ENCODE peak calls at places on chromosomes 12 and 14, in four cellular contexts. One of them, this sample, is unnamed.

GRCh38 chr14:95480887-95481226 is 35.6 kb downstream of the SYNE3 start:
- DNase-seq in EL: no peak
- DNase-seq in RWPE1: no peak
- DNase-seq in stimulated activated CD4-positive, alpha-beta T cell treated with anti-CD3 and anti-CD28 coated beads, Interleukin-12 subunit alpha, Interleukin-12 subunit beta, amount 100 ng/mL, for 4 hours: no peak
- DNase-seq in this sample: no peak

GRCh38 chr12:93990832-93991748 is 157.3 kb upstream of the PLXNC1 start:
- DNase-seq in EL: peak
- DNase-seq in RWPE1: no peak
- DNase-seq in stimulated activated CD4-positive, alpha-beta T cell treated with anti-CD3 and anti-CD28 coated beads, Interleukin-12 subunit alpha, Interleukin-12 subunit beta, amount 100 ng/mL, for 4 hours: no peak
- DNase-seq in this sample: peak

GRCh38 chr14:21987937-21988336 is 314.3 kb upstream of the OR4E1 start:
- DNase-seq in EL: peak
- DNase-seq in RWPE1: peak
- DNase-seq in stimulated activated CD4-positive, alpha-beta T cell treated with anti-CD3 and anti-CD28 coated beads, Interleukin-12 subunit alpha, Interleukin-12 subunit beta, amount 100 ng/mL, for 4 hours: no peak
- DNase-seq in this sample: no peak

GRCh38 chr12:16036073-16036472 is 124.9 kb downstream of the DERA start:
- DNase-seq in EL: no peak
- DNase-seq in RWPE1: no peak
- DNase-seq in stimulated activated CD4-positive, alpha-beta T cell treated with anti-CD3 and anti-CD28 coated beads, Interleukin-12 subunit alpha, Interleukin-12 subunit beta, amount 100 ng/mL, for 4 hours: no peak
- DNase-seq in this sample: no peak

GRCh38 chr12:131747771-131748170 is 36.9 kb downstream of the SFSWAP start:
- DNase-seq in EL: no peak
- DNase-seq in RWPE1: no peak
- DNase-seq in stimulated activated CD4-positive, alpha-beta T cell treated with anti-CD3 and anti-CD28 coated beads, Interleukin-12 subunit alpha, Interleukin-12 subunit beta, amount 100 ng/mL, for 4 hours: no peak
- DNase-seq in this sample: no peak

GRCh38 chr14:72479471-72479931 is 414.4 kb downstream of the DPF3 start:
- DNase-seq in EL: no peak
- DNase-seq in RWPE1: no peak
- DNase-seq in stimulated activated CD4-positive, alpha-beta T cell treated with anti-CD3 and anti-CD28 coated beads, Interleukin-12 subunit alpha, Interleukin-12 subunit beta, amount 100 ng/mL, for 4 hours: no peak
- DNase-seq in this sample: no peak

GRCh38 chr12:52049286-52049685 is 2.0 kb upstream of the NR4A1 start:
- DNase-seq in EL: no peak
- DNase-seq in RWPE1: no peak
- DNase-seq in stimulated activated CD4-positive, alpha-beta T cell treated with anti-CD3 and anti-CD28 coated beads, Interleukin-12 subunit alpha, Interleukin-12 subunit beta, amount 100 ng/mL, for 4 hours: no peak
- DNase-seq in this sample: no peak

GRCh38 chr14:69543341-69544249 is 31.1 kb downstream of the CCDC177 start:
- DNase-seq in EL: peak
- DNase-seq in RWPE1: peak
- DNase-seq in stimulated activated CD4-positive, alpha-beta T cell treated with anti-CD3 and anti-CD28 coated beads, Interleukin-12 subunit alpha, Interleukin-12 subunit beta, amount 100 ng/mL, for 4 hours: no peak
- DNase-seq in this sample: no peak

GRCh38 chr14:100303179-100303578 is 3.1 kb downstream of the SLC25A29 start:
- DNase-seq in EL: peak
- DNase-seq in RWPE1: no peak
- DNase-seq in stimulated activated CD4-positive, alpha-beta T cell treated with anti-CD3 and anti-CD28 coated beads, Interleukin-12 subunit alpha, Interleukin-12 subunit beta, amount 100 ng/mL, for 4 hours: no peak
- DNase-seq in this sample: no peak

GRCh38 chr12:2295941-2296461 is 243.2 kb downstream of the CACNA1C start:
- DNase-seq in EL: peak
- DNase-seq in RWPE1: no peak
- DNase-seq in stimulated activated CD4-positive, alpha-beta T cell treated with anti-CD3 and anti-CD28 coated beads, Interleukin-12 subunit alpha, Interleukin-12 subunit beta, amount 100 ng/mL, for 4 hours: no peak
- DNase-seq in this sample: no peak

GRCh38 chr14:38737657-38738056 is 365.4 kb downstream of the SEC23A start:
- DNase-seq in EL: no peak
- DNase-seq in RWPE1: no peak
- DNase-seq in stimulated activated CD4-positive, alpha-beta T cell treated with anti-CD3 and anti-CD28 coated beads, Interleukin-12 subunit alpha, Interleukin-12 subunit beta, amount 100 ng/mL, for 4 hours: no peak
- DNase-seq in this sample: no peak

GRCh38 chr14:77006127-77006526 is 22.4 kb downstream of the IRF2BPL start:
- DNase-seq in EL: no peak
- DNase-seq in RWPE1: no peak
- DNase-seq in stimulated activated CD4-positive, alpha-beta T cell treated with anti-CD3 and anti-CD28 coated beads, Interleukin-12 subunit alpha, Interleukin-12 subunit beta, amount 100 ng/mL, for 4 hours: no peak
- DNase-seq in this sample: no peak

GRCh38 chr12:54161481-54162437 is 27.0 kb downstream of the SMUG1 start:
- DNase-seq in EL: no peak
- DNase-seq in RWPE1: no peak
- DNase-seq in stimulated activated CD4-positive, alpha-beta T cell treated with anti-CD3 and anti-CD28 coated beads, Interleukin-12 subunit alpha, Interleukin-12 subunit beta, amount 100 ng/mL, for 4 hours: no peak
- DNase-seq in this sample: no peak

GRCh38 chr12:8946733-8947132 is 2.7 kb downstream of the M6PR start:
- DNase-seq in EL: no peak
- DNase-seq in RWPE1: no peak
- DNase-seq in stimulated activated CD4-positive, alpha-beta T cell treated with anti-CD3 and anti-CD28 coated beads, Interleukin-12 subunit alpha, Interleukin-12 subunit beta, amount 100 ng/mL, for 4 hours: no peak
- DNase-seq in this sample: no peak

GRCh38 chr14:55254581-55254980 is 16.6 kb upstream of the FBXO34 start:
- DNase-seq in EL: no peak
- DNase-seq in RWPE1: no peak
- DNase-seq in stimulated activated CD4-positive, alpha-beta T cell treated with anti-CD3 and anti-CD28 coated beads, Interleukin-12 subunit alpha, Interleukin-12 subunit beta, amount 100 ng/mL, for 4 hours: no peak
- DNase-seq in this sample: no peak

GRCh38 chr14:62206456-62206855 is 444.2 kb downstream of the SNAPC1 start:
- DNase-seq in EL: peak
- DNase-seq in RWPE1: no peak
- DNase-seq in stimulated activated CD4-positive, alpha-beta T cell treated with anti-CD3 and anti-CD28 coated beads, Interleukin-12 subunit alpha, Interleukin-12 subunit beta, amount 100 ng/mL, for 4 hours: no peak
- DNase-seq in this sample: no peak

GRCh38 chr14:86799244-86799647 is 1193.7 kb downstream of the GALC start:
- DNase-seq in EL: peak
- DNase-seq in RWPE1: peak
- DNase-seq in stimulated activated CD4-positive, alpha-beta T cell treated with anti-CD3 and anti-CD28 coated beads, Interleukin-12 subunit alpha, Interleukin-12 subunit beta, amount 100 ng/mL, for 4 hours: no peak
- DNase-seq in this sample: no peak

GRCh38 chr12:4939418-4940023 is 29.8 kb downstream of the KCNA1 start:
- DNase-seq in EL: no peak
- DNase-seq in RWPE1: no peak
- DNase-seq in stimulated activated CD4-positive, alpha-beta T cell treated with anti-CD3 and anti-CD28 coated beads, Interleukin-12 subunit alpha, Interleukin-12 subunit beta, amount 100 ng/mL, for 4 hours: no peak
- DNase-seq in this sample: peak

GRCh38 chr12:79560165-79560889 is 130.4 kb downstream of the PAWR start:
- DNase-seq in EL: no peak
- DNase-seq in RWPE1: no peak
- DNase-seq in stimulated activated CD4-positive, alpha-beta T cell treated with anti-CD3 and anti-CD28 coated beads, Interleukin-12 subunit alpha, Interleukin-12 subunit beta, amount 100 ng/mL, for 4 hours: no peak
- DNase-seq in this sample: no peak

GRCh38 chr12:3352230-3352629 is 138.8 kb upstream of the PRMT8 start:
- DNase-seq in EL: no peak
- DNase-seq in RWPE1: no peak
- DNase-seq in stimulated activated CD4-positive, alpha-beta T cell treated with anti-CD3 and anti-CD28 coated beads, Interleukin-12 subunit alpha, Interleukin-12 subunit beta, amount 100 ng/mL, for 4 hours: no peak
- DNase-seq in this sample: no peak

GRCh38 chr12:49962861-49963765 is 1.4 kb downstream of the AQP5 start:
- DNase-seq in EL: peak
- DNase-seq in RWPE1: peak
- DNase-seq in stimulated activated CD4-positive, alpha-beta T cell treated with anti-CD3 and anti-CD28 coated beads, Interleukin-12 subunit alpha, Interleukin-12 subunit beta, amount 100 ng/mL, for 4 hours: no peak
- DNase-seq in this sample: no peak

GRCh38 chr12:50613463-50613862 is 108.7 kb downstream of the DIP2B start:
- DNase-seq in EL: peak
- DNase-seq in RWPE1: no peak
- DNase-seq in stimulated activated CD4-positive, alpha-beta T cell treated with anti-CD3 and anti-CD28 coated beads, Interleukin-12 subunit alpha, Interleukin-12 subunit beta, amount 100 ng/mL, for 4 hours: no peak
- DNase-seq in this sample: no peak

GRCh38 chr12:103758310-103759089 is 82.5 kb downstream of the NT5DC3 start:
- DNase-seq in EL: no peak
- DNase-seq in RWPE1: no peak
- DNase-seq in stimulated activated CD4-positive, alpha-beta T cell treated with anti-CD3 and anti-CD28 coated beads, Interleukin-12 subunit alpha, Interleukin-12 subunit beta, amount 100 ng/mL, for 4 hours: no peak
- DNase-seq in this sample: no peak

GRCh38 chr14:99430491-99430890 is 50.2 kb downstream of the SETD3 start:
- DNase-seq in EL: no peak
- DNase-seq in RWPE1: peak
- DNase-seq in stimulated activated CD4-positive, alpha-beta T cell treated with anti-CD3 and anti-CD28 coated beads, Interleukin-12 subunit alpha, Interleukin-12 subunit beta, amount 100 ng/mL, for 4 hours: no peak
- DNase-seq in this sample: no peak

GRCh38 chr12:117526756-117527479 is 165.5 kb upstream of the NOS1 start:
- DNase-seq in EL: no peak
- DNase-seq in RWPE1: no peak
- DNase-seq in stimulated activated CD4-positive, alpha-beta T cell treated with anti-CD3 and anti-CD28 coated beads, Interleukin-12 subunit alpha, Interleukin-12 subunit beta, amount 100 ng/mL, for 4 hours: no peak
- DNase-seq in this sample: no peak

GRCh38 chr12:81245918-81246611 is 168.2 kb downstream of the ACSS3 start:
- DNase-seq in EL: peak
- DNase-seq in RWPE1: no peak
- DNase-seq in stimulated activated CD4-positive, alpha-beta T cell treated with anti-CD3 and anti-CD28 coated beads, Interleukin-12 subunit alpha, Interleukin-12 subunit beta, amount 100 ng/mL, for 4 hours: no peak
- DNase-seq in this sample: no peak

GRCh38 chr12:71780207-71780822 is 25.7 kb downstream of the RAB21 start:
- DNase-seq in EL: peak
- DNase-seq in RWPE1: peak
- DNase-seq in stimulated activated CD4-positive, alpha-beta T cell treated with anti-CD3 and anti-CD28 coated beads, Interleukin-12 subunit alpha, Interleukin-12 subunit beta, amount 100 ng/mL, for 4 hours: peak
- DNase-seq in this sample: peak

GRCh38 chr12:118061011-118061875 is at the start of gene WSB2:
- DNase-seq in EL: peak
- DNase-seq in RWPE1: peak
- DNase-seq in stimulated activated CD4-positive, alpha-beta T cell treated with anti-CD3 and anti-CD28 coated beads, Interleukin-12 subunit alpha, Interleukin-12 subunit beta, amount 100 ng/mL, for 4 hours: peak
- DNase-seq in this sample: peak

This sample was measured in hippocampal formation.